ENCODE peak calls at places on chromosomes 16 and 17, in ten cellular contexts. M is stomach, X is sigmoid colon, V is A549, D is transverse colon, J is SK-N-SH, G is ovary, I is K562, E is HepG2, P is H1. W is an unnamed sample.

GRCh38 chr17:45298546-45299285 is 18.1 kb downstream of the MAP3K14 start:
- DNase-seq in M (no peak), X (no peak), V (no peak), D (no peak), J (no peak), G (no peak), I (no peak), E (no peak), P (no peak), W (no peak)

GRCh38 chr17:48335858-48336500 is 94.0 kb downstream of the SKAP1 start:
- DNase-seq in M (no peak), X (no peak), V (peak; percentile 35), D (no peak), J (peak; percentile 34), G (no peak), I (peak; percentile 64), E (peak; percentile 42), P (no peak), W (no peak)

GRCh38 chr17:68468785-68469184 is 11.5 kb upstream of the WIPI1 start:
- DNase-seq in M (no peak), X (no peak), V (no peak), D (no peak), J (no peak), G (no peak), I (no peak), E (peak; percentile 76), P (no peak), W (no peak)

GRCh38 chr16:85077039-85077438 is 35.2 kb downstream of the CIBAR2 start:
- DNase-seq in M (no peak), X (no peak), V (no peak), D (no peak), J (no peak), G (no peak), I (no peak), E (no peak), P (no peak), W (no peak)

GRCh38 chr17:49516190-49516589 is 21.1 kb downstream of the NGFR start:
- DNase-seq in M (no peak), X (no peak), V (no peak), D (no peak), J (peak; percentile 30), G (peak; percentile 50), I (no peak), E (no peak), P (no peak), W (no peak)

GRCh38 chr16:85677383-85677967 is 11.3 kb downstream of the GINS2 start:
- DNase-seq in M (no peak), X (no peak), V (no peak), D (no peak), J (no peak), G (no peak), I (no peak), E (no peak), P (no peak), W (no peak)

GRCh38 chr17:49224198-49224996 is 6.2 kb downstream of the PHOSPHO1 start:
- DNase-seq in M (peak; percentile 46), X (no peak), V (no peak), D (peak; percentile 52), J (peak; percentile 50), G (no peak), I (no peak), E (no peak), P (peak; percentile 78), W (no peak)

GRCh38 chr17:38713456-38713855 is 8.4 kb downstream of the MLLT6 start:
- DNase-seq in M (no peak), X (no peak), V (no peak), D (no peak), J (no peak), G (no peak), I (no peak), E (no peak), P (peak; percentile 50), W (no peak)

GRCh38 chr16:2702438-2702825 is 17.6 kb downstream of the PRSS27 start:
- DNase-seq in M (no peak), X (no peak), V (no peak), D (no peak), J (no peak), G (no peak), I (no peak), E (no peak), P (no peak), W (no peak)

GRCh38 chr16:53542283-53542682 is 39.3 kb upstream of the AKTIP start:
- DNase-seq in M (no peak), X (no peak), V (no peak), D (peak; percentile 19), J (no peak), G (no peak), I (no peak), E (no peak), P (peak; percentile 58), W (no peak)

GRCh38 chr16:71882505-71883192 is 1.3 kb downstream of the ZNF821 start:
- DNase-seq in M (peak; percentile 74), X (peak; percentile 80), V (peak; percentile 83), D (peak; percentile 82), J (peak; percentile 77), G (peak; percentile 33), I (peak; percentile 83), E (peak; percentile 74), P (peak; percentile 83), W (peak; percentile 98)

GRCh38 chr17:8470447-8471047 is 34.9 kb downstream of the NDEL1 start:
- DNase-seq in M (no peak), X (peak; percentile 84), V (no peak), D (no peak), J (no peak), G (peak; percentile 82), I (no peak), E (no peak), P (no peak), W (no peak)

GRCh38 chr16:54236761-54237160 is 49.8 kb downstream of the IRX3 start:
- DNase-seq in M (no peak), X (no peak), V (no peak), D (no peak), J (no peak), G (no peak), I (no peak), E (no peak), P (no peak), W (no peak)

GRCh38 chr16:89031715-89032659 is 55.0 kb upstream of the CBFA2T3 start:
- DNase-seq in M (peak; percentile 37), X (no peak), V (no peak), D (peak; percentile 56), J (no peak), G (no peak), I (no peak), E (no peak), P (no peak), W (peak; percentile 28)

GRCh38 chr17:78466786-78467715 is 88.6 kb downstream of the PGS1 start:
- DNase-seq in M (no peak), X (no peak), V (no peak), D (no peak), J (no peak), G (no peak), I (no peak), E (no peak), P (no peak), W (no peak)

GRCh38 chr17:80995131-80995530 is 3.5 kb downstream of the CHMP6 start:
- DNase-seq in M (no peak), X (no peak), V (no peak), D (no peak), J (peak; percentile 23), G (no peak), I (no peak), E (no peak), P (no peak), W (no peak)

GRCh38 chr17:42255425-42255810 is 20.8 kb downstream of the STAT5B start:
- DNase-seq in M (no peak), X (no peak), V (no peak), D (no peak), J (no peak), G (no peak), I (no peak), E (no peak), P (no peak), W (no peak)

GRCh38 chr16:72991211-72991610 is 56.7 kb downstream of the ZFHX3 start:
- DNase-seq in M (no peak), X (no peak), V (no peak), D (no peak), J (no peak), G (no peak), I (no peak), E (no peak), P (no peak), W (no peak)
- H3K27ac ChIP-seq in M (peak overlapping the region; percentile 84), X (peak overlapping the region; percentile 87), V (no peak overlapping the region), D (peak overlapping the region; percentile 85), J (peak overlapping the region; percentile 95), G (no peak overlapping the region), I (no peak overlapping the region), E (no peak overlapping the region), P (no peak overlapping the region), W (peak overlapping the region; percentile 68)

GRCh38 chr16:23679986-23680336 is 1.3 kb downstream of the PLK1 start:
- DNase-seq in M (no peak), X (no peak), V (no peak), D (no peak), J (no peak), G (no peak), I (no peak), E (no peak), P (no peak), W (no peak)

GRCh38 chr16:23682181-23682580 is 3.5 kb downstream of the PLK1 start:
- DNase-seq in M (no peak), X (no peak), V (no peak), D (no peak), J (no peak), G (no peak), I (no peak), E (no peak), P (no peak), W (no peak)

GRCh38 chr16:23678430-23679273 is at the start of gene PLK1:
- DNase-seq in M (peak; percentile 79), X (peak; percentile 79), V (peak; percentile 96), D (peak; percentile 83), J (peak; percentile 92), G (peak; percentile 35), I (peak; percentile 94), E (peak; percentile 90), P (peak; percentile 92), W (peak; percentile 50)

GRCh38 chr16:23676924-23677480 is 1.7 kb upstream of the PLK1 start:
- DNase-seq in M (no peak), X (no peak), V (no peak), D (no peak), J (no peak), G (no peak), I (no peak), E (no peak), P (no peak), W (no peak)

GRCh38 chr16:23679274-23679985 is 741 bp downstream of the PLK1 start:
- DNase-seq in M (no peak), X (no peak), V (peak; percentile 80), D (peak; percentile 56), J (peak; percentile 71), G (no peak), I (peak; percentile 91), E (peak; percentile 63), P (peak; percentile 57), W (no peak)
- TF ChIP-seq EP300 in M (no peak), X (no peak), V (no peak), D (no peak), J (no peak), G (no peak), I (peak; percentile 43), E (no peak), P (no peak), W (no peak)

GRCh38 chr17:63681530-63681929 is 18.4 kb downstream of the LIMD2 start:
- DNase-seq in M (no peak), X (no peak), V (no peak), D (no peak), J (no peak), G (no peak), I (no peak), E (no peak), P (no peak), W (no peak)
- H3K27ac ChIP-seq in M (no peak overlapping the region), X (peak overlapping the region; percentile 58), V (no peak overlapping the region), D (peak overlapping the region; percentile 34), J (no peak overlapping the region), G (no peak overlapping the region), I (no peak overlapping the region), E (no peak overlapping the region), P (no peak overlapping the region), W (peak overlapping the region; percentile 87)

GRCh38 chr17:39965017-39965699 is 2.4 kb downstream of the GSDMA start:
- DNase-seq in M (no peak), X (no peak), V (no peak), D (no peak), J (no peak), G (no peak), I (no peak), E (no peak), P (no peak), W (no peak)
- TF ChIP-seq EP300 in M (no peak), X (no peak), V (no peak), D (no peak), J (no peak), G (no peak), I (no peak), E (no peak), P (no peak), W (no peak)